ENCODE peak calls at places on chromosomes 4 and X, in ten cellular contexts. T, E, X, R, V, N, A, W, C and P are unnamed samples.

GRCh38 chr4:153176938-153177337 is 27.3 kb upstream of the TRIM2 start:
- DNase-seq in T (no peak), E (no peak), X (no peak), R (no peak), V (no peak), N (no peak), A (no peak), W (no peak), C (peak), P (no peak)

GRCh38 chr4:35461931-35462659 is 782.2 kb downstream of the ARAP2 start:
- DNase-seq in T (no peak), E (no peak), X (no peak), R (no peak), V (no peak), N (no peak), A (no peak), W (no peak), C (no peak), P (no peak)

GRCh38 chr4:15963568-15963967 is 593 bp upstream of the FGFBP2 start:
- DNase-seq in T (no peak), E (peak), X (no peak), R (no peak), V (no peak), N (no peak), A (no peak), W (peak), C (no peak), P (no peak)

GRCh38 chr4:2168469-2169319 is 73.2 kb downstream of the HAUS3 start:
- DNase-seq in T (no peak), E (no peak), X (peak), R (no peak), V (no peak), N (no peak), A (no peak), W (no peak), C (no peak), P (no peak)

GRCh38 chrX:30521440-30522182 is 56.0 kb downstream of the TASL start:
- DNase-seq in T (peak), E (no peak), X (no peak), R (peak), V (no peak), N (peak), A (no peak), W (no peak), C (no peak), P (no peak)

GRCh38 chr4:89847571-89848325 is 10.8 kb upstream of the SNCA start:
- DNase-seq in T (no peak), E (no peak), X (no peak), R (no peak), V (no peak), N (no peak), A (no peak), W (no peak), C (no peak), P (no peak)

GRCh38 chr4:118918388-118918787 is 29.7 kb downstream of the SYNPO2 start:
- DNase-seq in T (peak), E (no peak), X (no peak), R (peak), V (no peak), N (peak), A (no peak), W (no peak), C (no peak), P (peak)

GRCh38 chr4:30380404-30380998 is 339.7 kb upstream of the PCDH7 start:
- DNase-seq in T (peak), E (peak), X (peak), R (peak), V (no peak), N (peak), A (no peak), W (peak), C (peak), P (peak)

GRCh38 chrX:21725498-21725897 is 32.4 kb downstream of the SMPX start:
- DNase-seq in T (peak), E (no peak), X (no peak), R (peak), V (no peak), N (peak), A (no peak), W (peak), C (no peak), P (peak)

GRCh38 chr4:64883087-64883926 is 474.1 kb upstream of the TECRL start:
- DNase-seq in T (no peak), E (no peak), X (peak), R (no peak), V (no peak), N (no peak), A (no peak), W (no peak), C (no peak), P (no peak)

GRCh38 chr4:108683479-108683878 is 33.1 kb downstream of the OSTC start:
- DNase-seq in T (peak), E (peak), X (peak), R (peak), V (no peak), N (peak), A (no peak), W (peak), C (no peak), P (peak)

GRCh38 chrX:138018145-138018799 is 452.3 kb downstream of the ZIC3 start:
- DNase-seq in T (no peak), E (no peak), X (no peak), R (no peak), V (no peak), N (no peak), A (no peak), W (no peak), C (no peak), P (no peak)

GRCh38 chr4:54001558-54002365 is 62.6 kb downstream of the CHIC2 start:
- DNase-seq in T (no peak), E (no peak), X (no peak), R (no peak), V (no peak), N (no peak), A (no peak), W (no peak), C (no peak), P (no peak)

GRCh38 chr4:130851932-130852331 is 1756.0 kb downstream of the C4orf33 start:
- DNase-seq in T (no peak), E (no peak), X (no peak), R (no peak), V (no peak), N (no peak), A (no peak), W (no peak), C (no peak), P (no peak)

GRCh38 chr4:112704991-112705845 is 68.3 kb downstream of the LARP7 start:
- DNase-seq in T (peak), E (peak), X (peak), R (peak), V (peak), N (peak), A (peak), W (no peak), C (peak), P (no peak)

GRCh38 chrX:18377802-18378201 is 23.3 kb upstream of the SCML2 start:
- DNase-seq in T (peak), E (peak), X (peak), R (peak), V (no peak), N (peak), A (no peak), W (peak), C (peak), P (no peak)

GRCh38 chr4:80266267-80266901 is at the start of gene FGF5:
- DNase-seq in T (peak), E (peak), X (no peak), R (peak), V (peak), N (peak), A (peak), W (peak), C (peak), P (no peak)

GRCh38 chrX:154457491-154458115 is 478 bp upstream of the PLXNA3 start:
- DNase-seq in T (no peak), E (peak), X (peak), R (no peak), V (no peak), N (no peak), A (peak), W (peak), C (no peak), P (peak)

GRCh38 chr4:25667931-25668557 is 12.4 kb downstream of the SLC34A2 start:
- DNase-seq in T (no peak), E (no peak), X (no peak), R (no peak), V (no peak), N (no peak), A (no peak), W (no peak), C (no peak), P (no peak)

GRCh38 chr4:38870098-38870850 is 2.7 kb downstream of the FAM114A1 start:
- DNase-seq in T (peak), E (no peak), X (no peak), R (no peak), V (no peak), N (peak), A (no peak), W (no peak), C (no peak), P (no peak)